ENCODE peak calls at places on chromosomes 16 and 17, in four cellular contexts. J is esophagus squamous epithelium, M is A549, N is uterus. H is an unnamed sample.

GRCh38 chr16:30096862-30097563 is 1.0 kb upstream of the YPEL3 start:
- DNase-seq in J (no peak), M (no peak), N (no peak), H (no peak)

GRCh38 chr17:9897569-9897968 is 7.5 kb downstream of the RCVRN start:
- DNase-seq in J (no peak), M (no peak), N (no peak), H (no peak)

GRCh38 chr17:65078441-65079160 is 22.1 kb upstream of the GNA13 start:
- DNase-seq in J (no peak), M (no peak), N (no peak), H (no peak)

GRCh38 chr16:30394603-30395154 is 541 bp upstream of the ZNF48 start:
- DNase-seq in J (no peak), M (no peak), N (no peak), H (no peak)

GRCh38 chr17:55275894-55276804 is 11.4 kb downstream of the HLF start:
- DNase-seq in J (no peak), M (no peak), N (no peak), H (no peak)

GRCh38 chr16:2468725-2469398 is 2.2 kb upstream of the NTN3 start:
- DNase-seq in J (no peak), M (peak; percentile 44), N (no peak), H (peak; percentile 58)

GRCh38 chr16:49274936-49275730 is 6.5 kb downstream of the CBLN1 start:
- DNase-seq in J (no peak), M (no peak), N (no peak), H (no peak)

GRCh38 chr16:28125592-28125991 is 62.1 kb upstream of the GSG1L start:
- DNase-seq in J (no peak), M (no peak), N (no peak), H (no peak)

GRCh38 chr16:9402293-9402865 is 310.9 kb downstream of the HAPSTR1 start:
- DNase-seq in J (no peak), M (no peak), N (no peak), H (no peak)

GRCh38 chr17:48542956-48543853 is 1.7 kb downstream of the HOXB2 start:
- DNase-seq in J (no peak), M (peak; percentile 79), N (no peak), H (peak; percentile 71)
- TF ChIP-seq POLR2A in J (no peak), M (peak; percentile 43), N (peak; percentile 24), H (no peak)

DNA sequence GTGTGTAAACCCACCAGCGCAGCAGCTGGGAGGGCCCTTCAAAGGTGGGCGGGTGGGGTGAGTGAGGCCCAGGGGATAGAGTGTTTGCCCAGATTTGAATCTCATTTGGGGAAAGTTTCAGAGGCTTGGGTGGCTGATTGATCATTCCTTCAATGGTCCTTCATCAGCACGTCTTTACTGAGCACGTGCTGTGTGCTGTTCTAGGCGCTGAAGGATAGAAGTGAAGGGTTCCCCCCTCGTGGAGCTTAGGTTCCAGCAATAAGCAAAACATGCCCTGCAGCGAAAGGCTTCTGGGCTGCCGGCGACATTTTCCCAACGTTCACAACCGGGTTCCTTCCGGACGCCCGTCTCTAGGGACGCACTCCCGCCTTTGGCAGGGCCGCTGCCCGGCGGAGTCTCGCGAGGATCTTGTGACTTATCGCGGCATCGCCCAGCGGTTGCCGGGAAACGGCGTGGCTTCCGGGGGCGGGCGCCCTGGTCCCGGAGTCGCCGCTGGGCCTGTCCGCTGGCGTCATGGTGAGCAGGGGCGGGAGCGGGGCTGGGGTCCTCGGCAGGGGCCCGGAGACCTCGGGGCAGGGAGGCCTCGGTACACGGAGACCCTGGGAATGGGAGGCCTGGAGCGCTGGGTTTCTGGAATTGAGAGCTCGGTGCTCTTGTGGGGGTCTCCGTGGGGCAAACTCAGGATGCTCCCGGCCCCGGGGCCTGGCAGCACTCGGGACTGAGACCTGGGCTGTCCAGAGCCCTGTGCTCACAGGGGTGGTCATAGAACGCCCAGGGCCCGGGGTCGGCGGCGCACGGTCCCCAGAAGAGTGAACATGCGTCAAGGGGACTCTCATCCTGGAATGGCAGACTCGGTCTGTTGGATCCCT is 3.2 kb upstream of the DBNDD1 start:
- DNase-seq in J (no peak), M (peak; percentile 90), N (peak; percentile 92), H (peak; percentile 92)
- TF ChIP-seq POLR2A in J (no peak), M (peak; percentile 70), N (no peak), H (no peak)

DNA sequence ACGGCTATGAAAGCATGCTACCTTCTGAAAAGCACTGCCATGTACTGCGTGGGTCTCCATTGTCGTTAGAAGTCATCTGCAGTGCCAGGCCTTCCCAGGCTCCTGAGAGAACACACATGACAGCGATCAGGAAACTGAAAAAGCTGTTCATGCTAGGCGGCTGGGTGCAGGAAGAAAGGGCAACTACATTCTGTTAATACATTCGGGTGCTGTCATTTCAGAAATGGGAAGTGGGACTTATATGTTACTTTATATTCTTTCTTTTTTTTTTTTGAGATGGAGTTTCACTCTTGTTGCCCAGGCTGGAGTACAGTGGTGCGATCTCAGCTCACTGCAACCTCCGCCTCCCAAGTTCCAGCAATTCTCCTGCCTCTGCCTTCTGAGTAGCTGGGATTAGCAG is 19.9 kb downstream of the CFAP20 start:
- DNase-seq in J (no peak), M (no peak), N (no peak), H (no peak)
- TF ChIP-seq POLR2A in J (no peak), M (no peak), N (no peak), H (no peak)

GRCh38 chr17:81932333-81932983 is 4.6 kb downstream of the PYCR1 start:
- DNase-seq in J (no peak), M (no peak), N (no peak), H (no peak)
- TF ChIP-seq POLR2A in J (no peak), M (no peak), N (no peak), H (no peak)

DNA sequence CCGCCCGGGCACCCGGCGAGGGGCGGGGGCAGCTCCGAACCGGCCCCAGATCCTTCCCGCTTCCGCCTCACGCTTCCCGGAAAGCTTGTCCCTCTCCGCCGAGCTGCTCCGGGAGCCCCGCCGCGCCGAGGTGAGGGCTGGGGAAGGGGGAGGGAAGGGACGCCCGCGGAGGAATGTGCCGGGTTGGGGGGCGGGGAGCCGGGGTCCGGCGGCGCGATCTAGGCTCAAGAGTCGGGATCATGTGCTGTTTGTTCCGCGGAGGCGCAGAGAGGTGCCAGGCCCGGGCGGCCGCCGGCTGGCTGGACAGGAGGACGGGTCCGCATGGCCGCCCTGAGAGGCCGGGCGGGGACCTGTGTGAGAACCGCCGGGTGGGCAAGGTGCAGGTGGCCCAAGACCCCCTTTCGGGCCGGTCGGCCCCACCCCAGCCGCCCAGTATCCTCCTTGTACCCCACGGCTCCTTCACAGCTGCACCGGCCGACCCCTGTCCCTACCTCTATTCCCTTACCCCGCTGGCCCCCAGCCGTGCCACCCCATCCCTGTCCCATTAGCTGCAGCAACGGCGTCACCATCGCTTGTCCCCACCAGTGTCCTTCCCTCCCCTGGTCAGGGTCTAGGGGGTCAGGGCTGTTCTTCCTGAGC is 396 bp downstream of the KIF1C start:
- DNase-seq in J (no peak), M (peak; percentile 36), N (no peak), H (no peak)
- TF ChIP-seq POLR2A in J (no peak), M (peak; percentile 18), N (peak; percentile 23), H (no peak)

GRCh38 chr17:16440814-16441629 is 25.7 kb downstream of the TRPV2 start:
- DNase-seq in J (no peak), M (no peak), N (no peak), H (no peak)
- TF ChIP-seq POLR2A in J (no peak), M (no peak), N (no peak), H (no peak)

GRCh38 chr17:29589524-29590260 is at the start of gene GIT1:
- DNase-seq in J (no peak), M (peak; percentile 92), N (peak; percentile 86), H (peak; percentile 96)
- TF ChIP-seq POLR2A in J (peak; percentile 28), M (peak; percentile 63), N (peak; percentile 77), H (peak; percentile 49)

H was measured in GM12892.